ENCODE peak calls at places on chromosomes 16 and 17, in seven cellular contexts. P is pancreas, U is Panc1, S is dorsolateral prefrontal cortex, E is cardiac fibroblast, A is A549, Z is sigmoid colon. L is an unnamed sample.

GRCh38 chr17:82884923-82885322 is 45.1 kb upstream of the ZNF750 start:
- DNase-seq in P (no peak), U (no peak), S (no peak), E (no peak), A (no peak), Z (no peak), L (no peak)

GRCh38 chr16:17666293-17666692 is 195.5 kb upstream of the XYLT1 start:
- DNase-seq in P (no peak), U (no peak), S (no peak), E (no peak), A (no peak), Z (no peak), L (no peak)

GRCh38 chr16:17548825-17549224 is 78.1 kb upstream of the XYLT1 start:
- DNase-seq in P (no peak), U (no peak), S (no peak), E (no peak), A (no peak), Z (no peak), L (no peak)

GRCh38 chr17:34981538-34982241 is 1.4 kb downstream of the LIG3 start:
- DNase-seq in P (no peak), U (no peak), S (no peak), E (peak), A (no peak), Z (peak), L (no peak)

GRCh38 chr16:10981697-10982216 is 37.4 kb downstream of the CLEC16A start:
- DNase-seq in P (no peak), U (no peak), S (no peak), E (no peak), A (peak), Z (no peak), L (no peak)

GRCh38 chr17:72850410-72850809 is 242.1 kb downstream of the SLC39A11 start:
- DNase-seq in P (no peak), U (no peak), S (no peak), E (peak), A (peak), Z (no peak), L (no peak)

GRCh38 chr16:80607204-80607603 is 66.4 kb downstream of the DYNLRB2 start:
- DNase-seq in P (no peak), U (no peak), S (no peak), E (no peak), A (no peak), Z (no peak), L (no peak)

GRCh38 chr16:50196736-50197135 is 43.6 kb downstream of the TENT4B start:
- DNase-seq in P (no peak), U (no peak), S (no peak), E (peak), A (no peak), Z (no peak), L (no peak)

GRCh38 chr17:81685108-81685507 is 1.3 kb downstream of the HGS start:
- DNase-seq in P (no peak), U (no peak), S (peak), E (peak), A (no peak), Z (no peak), L (no peak)

GRCh38 chr17:79942591-79943353 is 92.9 kb downstream of the TBC1D16 start:
- DNase-seq in P (peak), U (no peak), S (peak), E (peak), A (no peak), Z (peak), L (peak)

GRCh38 chr16:77995843-77996455 is 26.4 kb upstream of the CLEC3A start:
- DNase-seq in P (no peak), U (no peak), S (no peak), E (no peak), A (no peak), Z (no peak), L (no peak)

GRCh38 chr17:70808596-70808995 is 639.3 kb downstream of the KCNJ2 start:
- DNase-seq in P (no peak), U (no peak), S (no peak), E (peak), A (peak), Z (no peak), L (no peak)
- TF ChIP-seq CTCF in P (no peak), U (peak), S (no peak), E (peak), A (no peak), Z (no peak), L (peak)

DNA sequence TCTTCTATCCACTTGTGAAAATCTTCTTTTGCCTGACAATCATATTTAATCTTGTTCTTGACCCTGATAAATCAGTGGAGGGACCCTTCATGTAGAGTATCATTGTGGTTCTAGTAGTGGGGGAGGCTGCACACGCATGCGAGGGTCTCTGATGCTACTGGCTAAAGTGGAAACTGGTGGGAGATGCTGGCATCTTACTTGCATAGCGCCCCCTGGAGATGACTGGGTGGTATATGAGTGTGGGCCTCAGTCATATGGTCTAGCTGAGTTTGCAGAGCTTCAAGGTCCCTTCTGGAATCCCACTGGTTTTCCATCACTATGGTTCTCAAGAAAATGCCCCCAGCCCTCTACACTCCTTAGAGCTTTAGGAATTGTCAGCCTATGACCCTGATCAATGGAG is 236.4 kb upstream of the AXIN2 start:
- DNase-seq in P (no peak), U (no peak), S (no peak), E (peak), A (peak), Z (no peak), L (no peak)
- TF ChIP-seq CTCF in P (no peak), U (peak), S (no peak), E (peak), A (no peak), Z (no peak), L (peak)

DNA sequence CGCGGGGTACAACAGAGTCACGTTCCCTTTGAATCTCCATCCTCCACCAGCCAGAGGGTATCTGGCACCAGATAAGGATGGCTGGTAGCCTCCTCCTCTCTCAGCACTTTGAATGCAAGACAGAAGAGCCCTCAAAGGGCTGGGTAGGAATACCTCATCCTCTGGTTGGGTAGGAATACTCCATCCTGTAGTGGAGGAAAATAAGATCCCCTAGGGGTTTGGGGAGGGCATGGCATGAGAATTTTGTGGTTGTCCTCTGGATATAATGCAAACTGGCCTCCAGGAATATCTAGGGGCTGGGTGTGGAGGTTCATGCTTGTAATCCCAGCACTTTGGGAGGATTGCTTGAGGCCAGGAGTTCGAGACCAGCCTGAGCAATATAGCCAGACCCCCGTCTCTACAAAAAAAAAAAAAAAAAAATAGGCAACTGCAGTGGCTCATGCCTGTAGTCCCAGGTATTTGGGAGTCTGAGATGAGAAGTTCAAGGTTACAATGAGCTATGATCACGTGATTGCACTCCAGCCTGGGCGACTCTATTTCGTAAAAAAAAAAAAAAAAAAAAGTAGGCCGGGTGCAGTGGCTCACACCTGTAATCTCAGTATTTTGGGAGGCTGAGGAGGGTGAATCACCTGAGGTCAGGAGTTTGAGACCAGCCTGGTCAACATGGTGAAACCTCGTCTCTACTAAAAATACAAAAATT is 2.7 kb downstream of the IGFBP4 start:
- DNase-seq in P (no peak), U (no peak), S (no peak), E (peak), A (peak), Z (no peak), L (no peak)
- TF ChIP-seq CTCF in P (no peak), U (no peak), S (no peak), E (peak), A (no peak), Z (peak), L (peak)

DNA sequence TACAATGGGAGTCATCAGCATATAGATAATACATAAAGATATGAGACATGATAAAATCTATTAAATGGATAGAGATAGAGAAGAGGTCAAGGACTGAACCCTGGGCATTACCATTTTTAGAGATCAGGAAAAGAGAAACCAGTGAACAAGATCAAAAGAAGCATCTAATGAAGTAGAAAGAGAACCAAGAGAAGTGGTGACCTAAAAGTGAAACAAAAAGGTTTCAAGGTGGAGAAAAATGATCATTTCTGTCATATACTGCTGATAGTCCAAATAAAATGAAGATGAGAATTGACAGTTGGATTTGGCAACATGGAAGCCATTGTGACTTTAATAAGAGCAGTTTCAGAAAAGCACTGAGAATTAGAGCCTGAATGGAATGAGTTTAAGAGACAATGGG is 165.1 kb downstream of the PPM1E start:
- DNase-seq in P (no peak), U (no peak), S (no peak), E (no peak), A (no peak), Z (no peak), L (no peak)
- TF ChIP-seq CTCF in P (no peak), U (no peak), S (no peak), E (no peak), A (no peak), Z (no peak), L (no peak)

L was measured in type B pancreatic cell.